ENCODE peak calls at places on chromosomes 6 and 20, in seven cellular contexts. K is sigmoid colon, Z is HepG2, X is stomach, P is ovary, E is H1, V is heart left ventricle. F is an unnamed sample. For H3K9me3, the result is how much of the 10 kb centered on the place peaks cover.

GRCh38 chr20:37096415-37097039 is 730 bp upstream of the RBL1 start:
- DNase-seq in K (no peak), Z (no peak), X (no peak), P (no peak), E (no peak), V (no peak), F (no peak)

GRCh38 chr6:16105874-16106273 is 23.0 kb upstream of the MYLIP start:
- DNase-seq in K (no peak), Z (no peak), X (no peak), P (no peak), E (no peak), V (no peak), F (no peak)

GRCh38 chr20:17694767-17695166 is 5.0 kb upstream of the BANF2 start:
- DNase-seq in K (peak), Z (no peak), X (no peak), P (no peak), E (no peak), V (no peak), F (no peak)

GRCh38 chr6:143222310-143222709 is 161.6 kb downstream of the AIG1 start:
- DNase-seq in K (no peak), Z (no peak), X (no peak), P (no peak), E (no peak), V (no peak), F (no peak)

GRCh38 chr6:134531611-134532010 is 213.7 kb upstream of the SGK1 start:
- DNase-seq in K (no peak), Z (no peak), X (no peak), P (no peak), E (no peak), V (no peak), F (no peak)

GRCh38 chr6:71510856-71511255 is 222.2 kb downstream of the OGFRL1 start:
- DNase-seq in K (no peak), Z (no peak), X (no peak), P (no peak), E (no peak), V (no peak), F (no peak)

GRCh38 chr6:129567374-129567773 is 142.6 kb downstream of the ARHGAP18 start:
- DNase-seq in K (no peak), Z (peak), X (no peak), P (no peak), E (peak), V (no peak), F (no peak)

GRCh38 chr20:16434087-16434664 is 139.1 kb downstream of the KIF16B start:
- DNase-seq in K (no peak), Z (peak), X (peak), P (peak), E (peak), V (peak), F (peak)

GRCh38 chr6:106490974-106491373 is 130.5 kb downstream of the CRYBG1 start:
- DNase-seq in K (no peak), Z (no peak), X (no peak), P (no peak), E (no peak), V (no peak), F (no peak)

GRCh38 chr6:121934461-121934860 is 465.0 kb upstream of the HSF2 start:
- DNase-seq in K (no peak), Z (no peak), X (no peak), P (no peak), E (no peak), V (no peak), F (no peak)

GRCh38 chr20:63494420-63495166 is 4.3 kb downstream of the EEF1A2 start:
- DNase-seq in K (no peak), Z (no peak), X (no peak), P (no peak), E (no peak), V (no peak), F (no peak)

GRCh38 chr6:15827492-15828255 is 164.8 kb upstream of the DTNBP1 start:
- DNase-seq in K (no peak), Z (no peak), X (no peak), P (no peak), E (no peak), V (peak), F (no peak)

GRCh38 chr6:56593801-56594318 is 48.8 kb downstream of the DST start:
- DNase-seq in K (no peak), Z (no peak), X (no peak), P (no peak), E (no peak), V (no peak), F (no peak)

GRCh38 chr6:26536571-26537159 is 1.5 kb upstream of the HMGN4 start:
- DNase-seq in K (peak), Z (peak), X (no peak), P (no peak), E (no peak), V (no peak), F (peak)

GRCh38 chr6:87154641-87155271 is 609 bp upstream of the ZNF292 start:
- DNase-seq in K (no peak), Z (no peak), X (no peak), P (no peak), E (no peak), V (no peak), F (no peak)

GRCh38 chr20:23649242-23649641 is 11.5 kb upstream of the CST3 start:
- DNase-seq in K (no peak), Z (no peak), X (no peak), P (no peak), E (no peak), V (no peak), F (no peak)

GRCh38 chr6:101080597-101080996 is 199.5 kb upstream of the ASCC3 start:
- DNase-seq in K (no peak), Z (no peak), X (no peak), P (no peak), E (no peak), V (no peak), F (no peak)

GRCh38 chr20:33009214-33010132 is 2.0 kb downstream of the BPIFB2 start:
- DNase-seq in K (no peak), Z (peak), X (no peak), P (no peak), E (no peak), V (no peak), F (no peak)

GRCh38 chr6:137762168-137763090 is 104.6 kb upstream of the TNFAIP3 start:
- DNase-seq in K (no peak), Z (no peak), X (no peak), P (no peak), E (no peak), V (no peak), F (no peak)

GRCh38 chr20:43539975-43540672 is 18.7 kb upstream of the SGK2 start:
- DNase-seq in K (no peak), Z (no peak), X (peak), P (no peak), E (no peak), V (no peak), F (no peak)

GRCh38 chr6:54970337-54970736 is 123.8 kb downstream of the FAM83B start:
- DNase-seq in K (no peak), Z (no peak), X (no peak), P (no peak), E (no peak), V (no peak), F (no peak)

GRCh38 chr6:12291785-12292604 is 1.8 kb downstream of the EDN1 start:
- DNase-seq in K (no peak), Z (peak), X (peak), P (no peak), E (no peak), V (no peak), F (peak)

GRCh38 chr6:53727748-53728147 is 62.2 kb upstream of the KLHL31 start:
- DNase-seq in K (no peak), Z (no peak), X (no peak), P (no peak), E (no peak), V (no peak), F (no peak)

GRCh38 chr6:113073611-113074191 is 726.6 kb downstream of the RFPL4B start:
- DNase-seq in K (no peak), Z (no peak), X (no peak), P (no peak), E (no peak), V (no peak), F (no peak)

GRCh38 chr6:313917-314316 is 21.6 kb downstream of the DUSP22 start:
- DNase-seq in K (no peak), Z (no peak), X (no peak), P (no peak), E (no peak), V (no peak), F (no peak)

GRCh38 chr6:317068-317451 is 24.8 kb downstream of the DUSP22 start:
- DNase-seq in K (peak), Z (no peak), X (no peak), P (no peak), E (no peak), V (no peak), F (peak)

GRCh38 chr6:316753-317038 is 24.4 kb downstream of the DUSP22 start:
- DNase-seq in K (no peak), Z (no peak), X (no peak), P (no peak), E (no peak), V (no peak), F (no peak)

GRCh38 chr6:315921-316752 is 23.9 kb downstream of the DUSP22 start:
- DNase-seq in K (peak), Z (no peak), X (no peak), P (no peak), E (no peak), V (no peak), F (peak)

GRCh38 chr6:315226-315625 is 22.9 kb downstream of the DUSP22 start:
- DNase-seq in K (peak), Z (no peak), X (no peak), P (no peak), E (no peak), V (no peak), F (no peak)
- H3K9me3 ChIP-seq in K (under half), Z (under half), X (under half), P (under half), E (under half), V (under half), F (under half)

GRCh38 chr6:37806213-37806612 is 13.3 kb upstream of the ZFAND3 start:
- DNase-seq in K (no peak), Z (no peak), X (no peak), P (no peak), E (no peak), V (no peak), F (no peak)

GRCh38 chr6:37802810-37803209 is 16.7 kb upstream of the ZFAND3 start:
- DNase-seq in K (no peak), Z (no peak), X (no peak), P (no peak), E (no peak), V (no peak), F (no peak)

GRCh38 chr6:37809144-37809543 is 10.4 kb upstream of the ZFAND3 start:
- DNase-seq in K (no peak), Z (no peak), X (no peak), P (peak), E (no peak), V (no peak), F (no peak)

GRCh38 chr6:37804676-37805075 is 14.9 kb upstream of the ZFAND3 start:
- DNase-seq in K (no peak), Z (no peak), X (no peak), P (no peak), E (no peak), V (no peak), F (no peak)

GRCh38 chr6:37807656-37808055 is 11.9 kb upstream of the ZFAND3 start:
- DNase-seq in K (no peak), Z (no peak), X (no peak), P (no peak), E (no peak), V (no peak), F (no peak)
- TF ChIP-seq CTCF in K (no peak), Z (no peak), X (no peak), P (no peak), E (no peak), V (no peak), F (no peak)

GRCh38 chr6:131061771-131062160 is 1.3 kb downstream of the EPB41L2 start:
- DNase-seq in K (no peak), Z (no peak), X (no peak), P (no peak), E (no peak), V (no peak), F (no peak)

GRCh38 chr6:131061041-131061770 is 1.8 kb downstream of the EPB41L2 start:
- DNase-seq in K (no peak), Z (peak), X (no peak), P (no peak), E (no peak), V (no peak), F (no peak)

GRCh38 chr6:131063764-131064272 is 773 bp upstream of the EPB41L2 start:
- DNase-seq in K (no peak), Z (no peak), X (no peak), P (peak), E (no peak), V (no peak), F (no peak)

GRCh38 chr6:131063028-131063763 is at the start of gene EPB41L2:
- DNase-seq in K (peak), Z (peak), X (peak), P (peak), E (peak), V (peak), F (peak)

DNA sequence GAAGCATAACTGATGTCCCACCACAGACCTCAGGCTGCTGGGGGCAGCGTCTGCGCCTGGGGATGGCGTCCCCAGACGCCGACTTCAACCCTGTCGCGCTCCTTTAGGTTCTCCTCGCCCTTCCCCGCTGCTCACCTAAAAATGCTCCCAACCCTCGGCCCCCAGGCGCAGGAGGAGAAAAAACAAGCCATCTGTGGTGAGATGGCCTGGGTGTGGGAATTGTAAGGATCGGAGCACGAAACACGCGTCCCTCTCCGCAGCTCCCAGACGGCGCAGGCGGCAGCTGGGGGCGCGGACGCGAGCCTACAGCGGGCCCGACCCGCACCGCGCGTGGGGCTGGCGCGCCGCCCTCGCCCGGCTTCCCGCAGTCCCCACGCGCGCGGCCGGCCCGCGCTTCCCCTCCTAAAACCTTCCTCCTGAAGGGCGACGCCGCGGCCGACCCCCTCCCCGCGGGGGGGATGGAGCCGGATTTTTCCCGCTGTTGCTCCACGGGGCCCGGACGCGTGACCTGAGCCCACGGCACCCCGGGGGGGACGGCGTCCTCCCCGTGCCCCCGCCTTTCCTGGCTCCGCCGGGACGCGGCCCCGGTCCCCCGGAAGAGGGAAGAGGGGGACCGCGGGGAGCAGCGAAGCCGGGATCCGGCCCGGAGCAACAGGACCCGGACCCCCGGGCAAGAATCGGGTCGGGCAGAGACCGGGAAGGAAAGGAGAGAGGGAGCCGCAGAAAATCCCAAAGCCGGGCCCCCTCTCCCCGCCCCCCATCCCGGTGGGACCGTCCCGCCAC is 609 bp downstream of the EPB41L2 start:
- DNase-seq in K (peak), Z (no peak), X (peak), P (peak), E (no peak), V (no peak), F (peak)
- TF ChIP-seq POLR2A in K (no peak), Z (no peak), X (no peak), P (no peak), E (no peak), V (no peak), F (no peak)

GRCh38 chr6:117627533-117627932 is 25.2 kb upstream of the GOPC start:
- DNase-seq in K (no peak), Z (no peak), X (no peak), P (no peak), E (no peak), V (no peak), F (no peak)
- H3K9me3 ChIP-seq in K (under half), Z (under half), X (under half), P (under half), E (half or more), V (under half), F (under half)

F was measured in Peyer's patch.